ENCODE peak calls at places on chromosomes 2 and 18, in eight cellular contexts. S is IMR-90, R is HepG2, C is K562, Y is SK-N-SH, D is WTC11, G is GM12878, N is H1. U is an unnamed sample.

GRCh38 chr2:13576634-13577033 is 859.9 kb downstream of the TRIB2 start:
- DNase-seq in S (no peak), R (no peak), C (no peak), Y (no peak), D (no peak), G (no peak), N (no peak), U (no peak)

GRCh38 chr2:111250448-111251030 is 129.8 kb downstream of the BCL2L11 start:
- DNase-seq in S (peak), R (peak), C (no peak), Y (no peak), D (no peak), G (no peak), N (no peak), U (no peak)

GRCh38 chr18:79857082-79857661 is 59.4 kb downstream of the KCNG2 start:
- DNase-seq in S (peak), R (peak), C (no peak), Y (peak), D (no peak), G (no peak), N (no peak), U (peak)

GRCh38 chr2:56185101-56185581 is 1.4 kb downstream of the CCDC85A start:
- DNase-seq in S (no peak), R (no peak), C (no peak), Y (peak), D (peak), G (no peak), N (no peak), U (peak)

GRCh38 chr2:71934595-71935263 is 212.9 kb downstream of the CYP26B1 start:
- DNase-seq in S (no peak), R (no peak), C (peak), Y (peak), D (no peak), G (no peak), N (no peak), U (no peak)

GRCh38 chr2:17429130-17429529 is 89.1 kb downstream of the RAD51AP2 start:
- DNase-seq in S (peak), R (no peak), C (no peak), Y (no peak), D (no peak), G (no peak), N (no peak), U (no peak)

GRCh38 chr2:239937866-239938640 is 87.1 kb downstream of the NDUFA10 start:
- DNase-seq in S (no peak), R (no peak), C (no peak), Y (no peak), D (peak), G (no peak), N (no peak), U (no peak)

GRCh38 chr2:2095360-2096093 is 235.5 kb downstream of the MYT1L start:
- DNase-seq in S (no peak), R (no peak), C (no peak), Y (no peak), D (peak), G (no peak), N (no peak), U (no peak)

GRCh38 chr2:24825883-24826800 is 32.9 kb downstream of the CENPO start:
- DNase-seq in S (no peak), R (no peak), C (no peak), Y (peak), D (peak), G (no peak), N (no peak), U (no peak)

DNA sequence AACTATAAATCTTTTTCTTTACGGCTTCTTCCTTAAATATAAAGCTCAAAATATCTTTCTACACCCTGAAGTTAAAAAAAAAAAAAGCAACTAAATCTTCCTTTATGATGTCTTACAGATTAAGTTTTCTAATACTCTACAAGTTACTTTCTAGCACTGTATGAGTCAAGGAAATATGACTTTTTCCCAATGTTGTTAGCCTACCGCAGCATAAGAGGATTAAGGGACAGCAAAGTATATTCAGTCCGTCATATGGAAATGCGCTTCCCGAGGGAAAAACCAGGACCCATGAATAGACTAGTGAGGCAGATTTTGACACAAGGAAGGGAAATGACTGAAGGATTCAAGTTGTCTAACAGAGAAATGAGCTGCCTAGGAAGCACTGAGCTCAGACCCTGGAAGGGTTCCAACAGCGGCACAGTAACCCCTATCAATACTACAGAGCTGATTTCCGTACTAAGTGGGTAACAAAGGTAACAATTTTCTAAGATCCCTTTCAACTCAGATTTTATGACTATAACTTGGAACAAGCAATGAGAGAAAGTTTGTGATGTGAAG is 12.0 kb downstream of the SEPTIN10 start:
- DNase-seq in S (no peak), R (no peak), C (no peak), Y (no peak), D (no peak), G (no peak), N (no peak), U (no peak)
- TF ChIP-seq USF2 in S (no peak), R (no peak), C (no peak), Y (no peak), D (no peak), G (no peak), N (no peak), U (no peak)

GRCh38 chr2:216838146-216838545 is 21.7 kb downstream of the TNP1 start:
- DNase-seq in S (peak), R (no peak), C (no peak), Y (no peak), D (no peak), G (no peak), N (no peak), U (no peak)
- TF ChIP-seq USF2 in S (no peak), R (no peak), C (no peak), Y (no peak), D (no peak), G (no peak), N (no peak), U (no peak)

DNA sequence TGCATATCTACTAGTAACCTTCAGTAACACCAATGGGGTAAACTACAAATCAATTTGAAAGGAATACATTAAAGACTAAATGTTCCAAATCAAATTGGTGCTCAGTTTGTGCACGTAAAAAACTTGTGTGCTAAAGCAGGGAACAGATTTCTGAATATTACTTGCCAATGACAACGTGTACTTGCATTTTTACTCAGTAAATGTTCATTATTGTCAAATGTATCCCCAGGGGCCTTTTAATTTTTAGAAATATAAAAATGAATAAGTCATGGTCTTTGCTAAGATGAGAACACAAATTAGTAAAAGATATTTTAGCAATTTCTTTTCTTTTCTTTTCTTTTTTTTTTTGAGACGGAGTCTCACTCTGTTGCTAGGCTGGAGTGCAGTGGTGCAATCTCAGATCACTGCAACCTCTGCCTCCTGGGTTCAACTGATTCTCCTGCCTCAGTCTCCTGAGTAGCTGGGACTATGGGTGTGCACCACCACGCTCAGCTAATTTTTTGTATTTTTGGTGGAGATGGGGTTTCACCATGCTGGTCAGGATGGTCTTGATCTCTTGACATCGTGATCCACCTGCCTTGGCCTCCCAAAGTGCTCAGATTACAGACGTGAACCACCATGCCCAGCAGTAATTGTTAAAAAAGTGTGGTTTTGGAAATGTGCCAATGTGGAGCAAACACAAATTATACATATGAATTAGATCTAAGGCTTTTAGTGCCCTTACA is 52.6 kb downstream of the PMAIP1 start:
- DNase-seq in S (no peak), R (no peak), C (no peak), Y (no peak), D (no peak), G (no peak), N (no peak), U (no peak)
- TF ChIP-seq USF2 in S (no peak), R (no peak), C (no peak), Y (no peak), D (no peak), G (no peak), N (no peak), U (no peak)

GRCh38 chr2:29449499-29449898 is 334.3 kb downstream of the CLIP4 start:
- DNase-seq in S (no peak), R (no peak), C (peak), Y (no peak), D (no peak), G (no peak), N (no peak), U (no peak)

GRCh38 chr2:29450823-29451222 is 335.6 kb downstream of the CLIP4 start:
- DNase-seq in S (no peak), R (no peak), C (no peak), Y (no peak), D (no peak), G (no peak), N (no peak), U (no peak)

GRCh38 chr2:29452036-29452435 is 336.8 kb downstream of the CLIP4 start:
- DNase-seq in S (no peak), R (no peak), C (no peak), Y (no peak), D (no peak), G (no peak), N (no peak), U (no peak)

GRCh38 chr2:29446852-29447251 is 331.6 kb downstream of the CLIP4 start:
- DNase-seq in S (no peak), R (no peak), C (no peak), Y (no peak), D (no peak), G (no peak), N (no peak), U (no peak)

DNA sequence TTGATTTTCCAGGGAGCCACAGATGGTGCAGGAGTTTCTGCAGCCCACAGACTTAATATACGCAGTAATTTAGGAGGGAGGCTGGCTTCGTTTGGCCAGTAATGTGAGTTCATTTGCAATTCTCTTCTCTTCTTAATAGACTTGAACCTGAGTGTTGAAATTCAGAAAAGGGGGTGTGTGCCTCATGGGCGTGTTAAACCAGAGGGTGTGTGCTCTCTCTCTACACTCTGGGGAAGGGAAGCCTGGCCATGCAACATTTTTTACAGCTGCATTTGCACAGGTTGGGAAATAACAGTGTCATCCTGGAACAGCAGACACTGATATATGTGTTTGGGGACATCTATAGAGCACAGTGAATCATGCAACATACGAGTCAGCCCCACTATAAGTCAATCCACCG is 333.0 kb downstream of the CLIP4 start:
- DNase-seq in S (no peak), R (no peak), C (no peak), Y (no peak), D (no peak), G (no peak), N (no peak), U (no peak)
- TF ChIP-seq USF2 in S (no peak), R (no peak), C (no peak), Y (no peak), D (no peak), G (no peak), N (no peak), U (no peak)

DNA sequence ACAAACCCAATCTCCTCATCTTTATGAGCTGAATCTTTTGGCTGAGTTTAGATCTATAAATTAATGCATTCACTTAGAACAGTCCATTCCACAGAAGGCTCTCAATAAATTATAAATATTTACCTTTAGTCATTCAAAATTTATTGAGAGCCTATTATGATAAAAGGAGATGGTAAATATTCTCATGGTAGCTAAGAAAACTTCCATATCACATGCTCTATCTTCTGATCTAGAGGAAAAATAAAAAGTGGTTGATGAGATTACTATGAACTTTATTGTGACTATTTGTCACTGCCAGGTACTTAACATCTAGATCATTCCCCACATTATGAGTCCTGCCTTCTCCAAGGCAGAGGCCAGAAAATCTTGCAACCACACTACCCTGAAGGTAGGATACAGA is 62.4 kb downstream of the L3MBTL4 start:
- DNase-seq in S (no peak), R (no peak), C (no peak), Y (no peak), D (no peak), G (no peak), N (no peak), U (no peak)
- TF ChIP-seq USF2 in S (no peak), R (no peak), C (no peak), Y (no peak), D (no peak), G (no peak), N (no peak), U (no peak)

DNA sequence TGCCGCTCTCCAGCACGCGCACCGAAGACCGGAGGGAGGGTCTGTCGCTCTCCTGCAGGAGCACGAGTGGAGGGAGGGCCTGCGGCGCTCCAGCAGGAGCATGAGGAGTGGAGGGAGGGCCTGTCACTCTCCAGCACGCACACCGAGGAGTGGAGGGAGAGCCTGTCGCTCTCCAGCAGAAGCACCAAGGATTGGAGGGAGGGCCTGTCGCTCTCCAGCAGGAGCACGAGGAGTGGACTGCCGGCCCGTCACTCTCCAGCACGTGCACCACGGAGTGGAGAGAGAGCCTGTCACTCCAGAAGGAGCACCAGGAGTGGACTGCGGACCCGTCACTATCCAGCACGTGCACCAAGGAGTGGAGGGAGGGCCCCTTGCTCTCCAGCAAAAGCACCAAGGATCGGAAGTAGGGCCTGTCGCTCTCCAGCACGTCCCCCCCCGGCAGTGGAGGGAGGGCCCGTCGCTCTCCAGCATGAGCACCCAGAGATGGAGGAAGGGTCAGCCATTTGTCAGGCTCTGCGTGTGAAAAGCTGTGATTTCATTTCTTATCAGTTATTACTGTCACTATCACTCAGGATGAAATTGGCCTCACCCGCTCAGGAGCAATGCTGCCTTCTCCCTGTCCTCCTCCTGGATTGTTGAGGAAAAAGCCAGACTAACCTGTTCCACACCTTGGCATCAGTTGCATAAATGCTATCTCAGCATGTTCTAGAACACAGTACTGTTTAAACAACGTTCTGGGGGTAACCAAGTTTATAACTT is 35.9 kb downstream of the ADI1 start:
- DNase-seq in S (peak), R (no peak), C (no peak), Y (no peak), D (peak), G (no peak), N (peak), U (no peak)
- TF ChIP-seq USF2 in S (no peak), R (no peak), C (no peak), Y (no peak), D (peak), G (no peak), N (no peak), U (no peak)

GRCh38 chr2:159096896-159097295 is 128.5 kb downstream of the TANC1 start:
- DNase-seq in S (no peak), R (no peak), C (no peak), Y (no peak), D (no peak), G (no peak), N (no peak), U (no peak)

GRCh38 chr2:159095813-159096212 is 127.4 kb downstream of the TANC1 start:
- DNase-seq in S (no peak), R (no peak), C (no peak), Y (no peak), D (no peak), G (no peak), N (no peak), U (no peak)

GRCh38 chr2:159091981-159092380 is 123.5 kb downstream of the TANC1 start:
- DNase-seq in S (no peak), R (no peak), C (no peak), Y (no peak), D (no peak), G (peak), N (no peak), U (no peak)

GRCh38 chr2:159093496-159093895 is 125.1 kb downstream of the TANC1 start:
- DNase-seq in S (peak), R (no peak), C (no peak), Y (no peak), D (no peak), G (no peak), N (no peak), U (no peak)

GRCh38 chr2:159094173-159094737 is 125.8 kb downstream of the TANC1 start:
- DNase-seq in S (peak), R (no peak), C (no peak), Y (no peak), D (no peak), G (no peak), N (no peak), U (no peak)
- TF ChIP-seq USF2 in S (no peak), R (no peak), C (no peak), Y (no peak), D (no peak), G (no peak), N (no peak), U (no peak)

GRCh38 chr18:76750886-76751537 is 71.3 kb upstream of the ZNF236 start:
- DNase-seq in S (no peak), R (no peak), C (no peak), Y (no peak), D (no peak), G (no peak), N (no peak), U (no peak)
- TF ChIP-seq USF2 in S (no peak), R (no peak), C (no peak), Y (no peak), D (no peak), G (no peak), N (no peak), U (no peak)

DNA sequence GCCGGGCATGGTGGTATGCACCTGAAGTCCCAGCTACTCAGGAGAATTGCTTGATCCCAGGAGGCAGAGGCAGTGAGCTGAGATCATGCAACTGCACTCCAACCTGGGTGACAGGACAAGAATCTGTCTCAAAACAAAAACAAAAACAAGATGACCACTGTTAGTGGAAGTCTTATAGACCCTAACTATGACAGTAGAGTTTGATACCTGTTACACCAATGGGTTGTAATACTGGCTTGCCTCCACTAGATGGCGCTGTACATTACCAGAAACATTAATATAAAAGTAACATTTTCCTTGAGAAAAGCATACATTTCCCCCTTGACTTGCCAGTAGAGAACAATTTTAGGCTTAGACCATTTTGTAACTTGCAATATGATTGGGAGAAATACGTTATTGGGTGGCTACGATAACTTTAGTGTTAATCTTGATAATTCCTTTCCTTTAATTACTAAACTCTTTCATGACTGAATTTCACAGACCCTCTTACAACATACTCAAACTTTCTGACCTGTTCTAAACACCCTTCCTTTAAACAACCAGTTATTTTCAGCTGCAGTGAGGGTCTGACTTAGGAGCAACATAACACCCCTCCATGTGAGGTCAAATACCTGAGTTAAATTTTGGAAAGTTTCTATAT is 19.5 kb downstream of the SLC25A52 start:
- DNase-seq in S (peak), R (peak), C (peak), Y (peak), D (peak), G (peak), N (no peak), U (peak)
- TF ChIP-seq USF2 in S (no peak), R (no peak), C (no peak), Y (no peak), D (no peak), G (no peak), N (no peak), U (no peak)